ENCODE peak calls at places on chromosomes 12 and 14, in seven cellular contexts. J is neural progenitor cell, K is Panc1, A is tibial artery, B is body of pancreas, G is RWPE1, L is pancreas. Z is an unnamed sample.

GRCh38 chr12:76272292-76272691 is 75.9 kb downstream of the BBS10 start:
- DNase-seq in B (no peak), J (no peak), K (no peak), A (no peak), G (no peak), L (no peak), Z (no peak)

GRCh38 chr12:113310489-113310888 is 24.4 kb downstream of the SLC8B1 start:
- DNase-seq in A (no peak), G (no peak), J (no peak), B (no peak), K (no peak), L (no peak), Z (peak; percentile 64)

GRCh38 chr12:71304306-71304705 is 135.3 kb upstream of the LGR5 start:
- DNase-seq in A (no peak), B (no peak), L (no peak), K (no peak), G (no peak), J (no peak), Z (no peak)

GRCh38 chr14:73162271-73162670 is 26.0 kb downstream of the PSEN1 start:
- DNase-seq in K (no peak), A (no peak), J (no peak), G (no peak), B (no peak), L (no peak), Z (no peak)

GRCh38 chr12:102659200-102659911 is 179.0 kb upstream of the IGF1 start:
- DNase-seq in J (no peak), G (no peak), B (no peak), K (no peak), A (no peak), L (no peak), Z (peak; percentile 35)

GRCh38 chr14:63666326-63666725 is 24.7 kb upstream of the WDR89 start:
- DNase-seq in B (no peak), J (no peak), L (no peak), K (no peak), G (no peak), A (no peak), Z (no peak)

GRCh38 chr12:76669981-76670380 is 93.9 kb upstream of the ZDHHC17 start:
- DNase-seq in L (no peak), B (no peak), J (no peak), A (no peak), K (no peak), G (no peak), Z (no peak)

GRCh38 chr12:82694970-82695369 is 8.3 kb downstream of the TMTC2 start:
- DNase-seq in B (no peak), L (no peak), J (no peak), K (no peak), G (peak; percentile 9), A (no peak), Z (no peak)

GRCh38 chr12:114450511-114451300 is 44.8 kb upstream of the TBX5 start:
- DNase-seq in L (no peak), G (no peak), J (no peak), K (no peak), A (no peak), B (no peak), Z (peak; percentile 46)

GRCh38 chr14:96905825-96906224 is 108.6 kb downstream of the VRK1 start:
- DNase-seq in K (no peak), G (no peak), A (peak; percentile 31), L (no peak), B (no peak), J (no peak), Z (no peak)

GRCh38 chr12:92193846-92194245 is 48.2 kb upstream of the BTG1 start:
- DNase-seq in L (no peak), B (no peak), J (no peak), K (no peak), G (no peak), A (no peak), Z (no peak)

GRCh38 chr14:32134448-32135070 is 57.5 kb downstream of the ARHGAP5 start:
- DNase-seq in L (no peak), B (no peak), G (peak; percentile 26), K (no peak), A (no peak), J (no peak), Z (no peak)

GRCh38 chr12:47302111-47302597 is 222.4 kb upstream of the AMIGO2 start:
- DNase-seq in J (no peak), A (no peak), K (no peak), L (no peak), G (no peak), B (no peak), Z (no peak)

GRCh38 chr14:87705439-87705896 is 287.5 kb downstream of the GALC start:
- DNase-seq in A (no peak), K (no peak), L (no peak), G (no peak), J (no peak), B (no peak), Z (no peak)

GRCh38 chr14:59897757-59898383 is 22.1 kb upstream of the LRRC9 start:
- DNase-seq in B (peak; percentile 20), J (peak; percentile 74), L (peak; percentile 3), K (no peak), A (peak; percentile 45), G (peak; percentile 27), Z (peak; percentile 76)

GRCh38 chr14:95664046-95664445 is 22.2 kb upstream of the TCL1B start:
- DNase-seq in K (no peak), A (no peak), L (peak; percentile 55), J (no peak), B (peak; percentile 58), G (no peak), Z (no peak)

GRCh38 chr12:120759591-120760348 is 34.1 kb downstream of the ACADS start:
- DNase-seq in J (no peak), B (no peak), G (no peak), L (no peak), A (no peak), K (no peak), Z (no peak)

GRCh38 chr14:23950411-23951135 is 3.0 kb upstream of the DHRS4 start:
- DNase-seq in J (no peak), K (no peak), L (no peak), A (no peak), B (no peak), G (no peak), Z (no peak)

GRCh38 chr14:49294736-49295135 is 291.4 kb downstream of the RPS29 start:
- DNase-seq in G (no peak), B (no peak), A (no peak), J (peak; percentile 23), L (no peak), K (no peak), Z (peak; percentile 51)

GRCh38 chr12:59084758-59085383 is 164.6 kb upstream of the LRIG3 start:
- DNase-seq in K (no peak), A (no peak), G (no peak), J (peak; percentile 53), L (peak; percentile 4), B (peak; percentile 11), Z (peak; percentile 21)

GRCh38 chr14:34614638-34615037 is 15.3 kb downstream of the SNX6 start:
- DNase-seq in K (no peak), L (no peak), J (no peak), G (no peak), B (no peak), A (no peak), Z (no peak)

GRCh38 chr14:95018845-95019244 is 138.5 kb downstream of the DICER1 start:
- DNase-seq in L (no peak), K (no peak), B (no peak), G (no peak), J (no peak), A (no peak), Z (no peak)

GRCh38 chr12:49054524-49054923 is 6.1 kb downstream of the KMT2D start:
- DNase-seq in L (no peak), K (no peak), B (no peak), J (no peak), A (no peak), G (no peak), Z (no peak)

GRCh38 chr12:49052451-49053208 is 8.0 kb downstream of the KMT2D start:
- DNase-seq in G (no peak), J (no peak), B (no peak), L (no peak), K (no peak), A (no peak), Z (no peak)

GRCh38 chr12:49055978-49056754 is 4.4 kb downstream of the KMT2D start:
- DNase-seq in J (peak; percentile 68), A (peak; percentile 75), L (peak; percentile 49), K (no peak), G (peak; percentile 43), B (peak; percentile 46), Z (peak; percentile 81)

GRCh38 chr12:49054096-49054495 is 6.5 kb downstream of the KMT2D start:
- DNase-seq in G (no peak), J (no peak), L (no peak), A (no peak), K (no peak), B (no peak), Z (no peak)

DNA sequence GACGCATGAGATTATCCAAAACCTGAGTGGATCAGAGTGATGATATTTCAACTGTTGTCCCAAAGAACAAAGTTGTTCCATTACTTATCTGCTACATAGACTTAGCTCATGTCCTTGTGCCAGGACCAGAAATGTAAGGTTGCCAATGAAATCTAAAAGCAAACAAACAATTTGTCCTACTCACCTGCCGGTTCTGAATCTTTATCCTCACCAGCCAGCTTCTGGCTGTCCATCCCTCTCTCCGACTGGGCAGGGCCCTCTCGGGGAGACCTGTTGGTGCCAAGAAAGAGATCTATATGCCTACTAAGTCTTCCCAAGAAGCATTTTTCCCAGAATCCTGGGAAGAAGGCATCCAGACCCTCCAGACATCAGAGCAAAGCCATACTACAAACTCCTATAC is 5.5 kb downstream of the KMT2D start:
- DNase-seq in L (no peak), K (no peak), A (no peak), G (no peak), J (no peak), B (no peak), Z (no peak)
- H3K27ac ChIP-seq in L (no peak overlapping the region), K (no peak overlapping the region), A (no peak overlapping the region), G (no peak overlapping the region), J (no peak overlapping the region), B (peak overlapping the region; percentile 22), Z (peak overlapping the region; percentile 39)

GRCh38 chr14:93744176-93744575 is 44.1 kb downstream of the PRIMA1 start:
- DNase-seq in A (no peak), K (no peak), L (no peak), J (no peak), G (no peak), B (no peak), Z (no peak)
- H3K27ac ChIP-seq in A (no peak overlapping the region), K (no peak overlapping the region), L (no peak overlapping the region), J (no peak overlapping the region), G (no peak overlapping the region), B (no peak overlapping the region), Z (no peak overlapping the region)

DNA sequence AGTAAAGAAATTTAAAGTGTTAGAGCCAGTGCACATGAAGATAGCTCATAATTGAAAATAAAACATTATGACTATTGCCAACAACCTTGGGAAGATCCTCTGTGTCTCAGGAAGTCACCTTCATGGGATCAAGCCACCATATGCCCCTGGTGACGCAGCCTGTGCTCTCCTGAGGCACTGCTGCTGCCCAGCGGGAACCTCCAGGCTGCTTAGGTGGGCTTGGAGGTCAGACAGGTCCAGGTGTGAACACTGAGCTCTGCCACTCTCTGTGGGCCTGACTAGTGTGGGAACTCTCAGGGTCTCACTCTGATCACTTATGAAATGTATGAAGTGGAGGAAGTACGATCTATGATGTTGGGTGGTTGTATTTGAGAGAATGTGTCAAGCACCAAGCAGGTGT is 16.7 kb downstream of the SLC35E3 start:
- DNase-seq in A (no peak), J (no peak), B (no peak), G (no peak), L (no peak), K (no peak), Z (no peak)
- H3K27ac ChIP-seq in A (no peak overlapping the region), J (no peak overlapping the region), B (no peak overlapping the region), G (no peak overlapping the region), L (no peak overlapping the region), K (no peak overlapping the region), Z (no peak overlapping the region)

GRCh38 chr14:99395904-99396530 is 84.6 kb downstream of the SETD3 start:
- DNase-seq in K (no peak), J (no peak), A (no peak), G (peak; percentile 31), L (no peak), B (no peak), Z (no peak)
- H3K27ac ChIP-seq in K (no peak overlapping the region), J (no peak overlapping the region), A (no peak overlapping the region), G (no peak overlapping the region), L (no peak overlapping the region), B (no peak overlapping the region), Z (peak overlapping the region; percentile 72)